ENCODE peak calls at places on chromosome 9, in seven cellular contexts. T is amniotic stem cell; N is epithelial cell of prostate; W is nephron progenitor cell; I is activated T-cell treated with anti-CD3 and anti-CD28 coated beads, Interleukin-2, amount 50 U/mL, for 4 hours; G is GDM1; L is iPS DF 19.7. F is an unnamed sample.

GRCh38 chr9:96619109-96619435 is 571 bp downstream of the CDC14B start:
- DNase-seq in T (no peak), N (no peak), W (no peak), I (no peak), G (no peak), L (no peak), F (no peak)

GRCh38 chr9:131739988-131740648 is at the start of gene RAPGEF1:
- DNase-seq in T (no peak), N (no peak), W (peak; percentile 86), I (peak; percentile 83), G (peak; percentile 59), L (no peak), F (peak; percentile 65)

GRCh38 chr9:76433851-76434250 is 25.1 kb upstream of the GCNT1 start:
- DNase-seq in T (no peak), N (no peak), W (no peak), I (no peak), G (no peak), L (no peak), F (no peak)

GRCh38 chr9:126326228-126327015 is at the start of gene MVB12B:
- DNase-seq in T (no peak), N (no peak), W (peak; percentile 75), I (peak; percentile 44), G (no peak), L (no peak), F (peak; percentile 46)

GRCh38 chr9:93115486-93115885 is 18.6 kb downstream of the NINJ1 start:
- DNase-seq in T (no peak), N (no peak), W (no peak), I (no peak), G (no peak), L (no peak), F (no peak)

GRCh38 chr9:135605238-135605781 is 34.0 kb downstream of the GLT6D1 start:
- DNase-seq in T (no peak), N (no peak), W (no peak), I (no peak), G (no peak), L (no peak), F (no peak)

GRCh38 chr9:136295537-136296433 is 8.1 kb downstream of the CCDC187 start:
- DNase-seq in T (no peak), N (no peak), W (peak; percentile 80), I (no peak), G (no peak), L (no peak), F (no peak)

GRCh38 chr9:121718063-121718462 is 66.6 kb downstream of the DAB2IP start:
- DNase-seq in T (no peak), N (no peak), W (peak; percentile 49), I (no peak), G (no peak), L (no peak), F (no peak)

GRCh38 chr9:107141967-107142366 is 141.1 kb upstream of the RAD23B start:
- DNase-seq in T (no peak), N (no peak), W (no peak), I (no peak), G (no peak), L (no peak), F (no peak)

GRCh38 chr9:94554439-94555331 is at the start of gene PCAT7:
- DNase-seq in T (no peak), N (peak; percentile 20), W (peak; percentile 75), I (no peak), G (peak; percentile 76), L (peak; percentile 78), F (no peak)

GRCh38 chr9:113712053-113712452 is 164.1 kb upstream of the ZNF618 start:
- DNase-seq in T (no peak), N (peak; percentile 37), W (no peak), I (no peak), G (no peak), L (no peak), F (no peak)

GRCh38 chr9:34646211-34647083 is at the start of gene GALT:
- DNase-seq in T (peak; percentile 64), N (no peak), W (peak; percentile 96), I (peak; percentile 97), G (peak; percentile 82), L (no peak), F (peak; percentile 95)

GRCh38 chr9:16524823-16525222 is 345.6 kb downstream of the BNC2 start:
- DNase-seq in T (no peak), N (no peak), W (no peak), I (no peak), G (no peak), L (no peak), F (no peak)

GRCh38 chr9:115944166-115944948 is 209.2 kb upstream of the PAPPA start:
- DNase-seq in T (peak; percentile 98), N (peak; percentile 84), W (no peak), I (no peak), G (no peak), L (peak; percentile 9), F (no peak)

GRCh38 chr9:33404782-33405362 is 2.5 kb upstream of the AQP7 start:
- DNase-seq in T (no peak), N (no peak), W (no peak), I (no peak), G (no peak), L (no peak), F (no peak)

GRCh38 chr9:36039696-36040095 is 3.0 kb downstream of the RECK start:
- DNase-seq in T (peak; percentile 21), N (no peak), W (no peak), I (no peak), G (no peak), L (no peak), F (no peak)

GRCh38 chr9:121299467-121300282 is 31.7 kb downstream of the GSN start:
- DNase-seq in T (no peak), N (no peak), W (peak; percentile 71), I (no peak), G (no peak), L (no peak), F (no peak)

GRCh38 chr9:86185872-86186271 is 73.6 kb downstream of the C9orf153 start:
- DNase-seq in T (no peak), N (no peak), W (no peak), I (no peak), G (no peak), L (no peak), F (no peak)

GRCh38 chr9:86368871-86369521 is 14.8 kb upstream of the TUT7 start:
- DNase-seq in T (no peak), N (peak; percentile 94), W (no peak), I (no peak), G (no peak), L (no peak), F (no peak)

GRCh38 chr9:121700831-121701419 is 49.5 kb downstream of the DAB2IP start:
- DNase-seq in T (no peak), N (no peak), W (no peak), I (no peak), G (no peak), L (no peak), F (no peak)

GRCh38 chr9:70945301-70945700 is 176.1 kb downstream of the TRPM3 start:
- DNase-seq in T (no peak), N (no peak), W (no peak), I (no peak), G (no peak), L (no peak), F (no peak)

GRCh38 chr9:121556580-121556979 is 56.9 kb upstream of the GGTA1 start:
- DNase-seq in T (peak; percentile 88), N (peak; percentile 78), W (no peak), I (no peak), G (no peak), L (no peak), F (no peak)

GRCh38 chr9:136308262-136309053 is 4.6 kb upstream of the CCDC187 start:
- DNase-seq in T (no peak), N (no peak), W (no peak), I (no peak), G (no peak), L (no peak), F (no peak)

GRCh38 chr9:4077499-4078102 is 222.3 kb downstream of the GLIS3 start:
- DNase-seq in T (peak; percentile 49), N (no peak), W (peak; percentile 60), I (peak; percentile 28), G (no peak), L (no peak), F (no peak)

GRCh38 chr9:93054758-93055704 is 3.5 kb upstream of the SUSD3 start:
- DNase-seq in T (no peak), N (no peak), W (no peak), I (no peak), G (no peak), L (no peak), F (no peak)

GRCh38 chr9:80382523-80382922 is 810.8 kb downstream of the TLE4 start:
- DNase-seq in T (no peak), N (no peak), W (no peak), I (no peak), G (no peak), L (no peak), F (no peak)

GRCh38 chr9:14616188-14616982 is 76.8 kb downstream of the ZDHHC21 start:
- DNase-seq in T (peak; percentile 29), N (peak; percentile 3), W (no peak), I (no peak), G (no peak), L (peak; percentile 17), F (no peak)

GRCh38 chr9:136746621-136747020 is 1.7 kb downstream of the LCN6 start:
- DNase-seq in T (no peak), N (no peak), W (no peak), I (no peak), G (no peak), L (no peak), F (no peak)

GRCh38 chr9:132756214-132756799 is 86.0 kb downstream of the GTF3C4 start:
- DNase-seq in T (no peak), N (no peak), W (no peak), I (no peak), G (no peak), L (no peak), F (no peak)

GRCh38 chr9:133141833-133142594 is 21.0 kb upstream of the RALGDS start:
- DNase-seq in T (no peak), N (no peak), W (no peak), I (peak; percentile 58), G (no peak), L (no peak), F (peak; percentile 79)

GRCh38 chr9:132857031-132857430 is 21.1 kb downstream of the AK8 start:
- DNase-seq in T (no peak), N (no peak), W (no peak), I (no peak), G (no peak), L (no peak), F (no peak)